ENCODE peak calls at places on chromosomes 7 and 10, in four cellular contexts. One of them, this sample, is unnamed.

GRCh38 chr10:98074315-98074911 is 44.0 kb upstream of the CRTAC1 start:
- DNase-seq in mesendoderm: peak; percentile 13
- DNase-seq in iris pigment epithelial cell: peak; percentile 17
- DNase-seq in endothelial cell: peak; percentile 46
- DNase-seq in this sample: peak; percentile 77

GRCh38 chr7:155896531-155897263 is 84.4 kb upstream of the SHH start:
- DNase-seq in mesendoderm: no peak
- DNase-seq in endothelial cell: no peak
- DNase-seq in iris pigment epithelial cell: no peak
- DNase-seq in this sample: no peak

GRCh38 chr7:138243430-138243829 is 167.2 kb downstream of the AKR1D1 start:
- DNase-seq in mesendoderm: peak; percentile 99
- DNase-seq in iris pigment epithelial cell: peak; percentile 34
- DNase-seq in endothelial cell: peak; percentile 5
- DNase-seq in this sample: peak; percentile 14

GRCh38 chr7:133936074-133936473 is 191.1 kb upstream of the LRGUK start:
- DNase-seq in mesendoderm: no peak
- DNase-seq in endothelial cell: no peak
- DNase-seq in iris pigment epithelial cell: peak; percentile 68
- DNase-seq in this sample: peak; percentile 7

GRCh38 chr10:44874176-44874575 is 37.0 kb upstream of the TMEM72 start:
- DNase-seq in mesendoderm: no peak
- DNase-seq in endothelial cell: no peak
- DNase-seq in iris pigment epithelial cell: no peak
- DNase-seq in this sample: no peak

GRCh38 chr7:4725014-4725951 is 43.2 kb downstream of the FOXK1 start:
- DNase-seq in endothelial cell: no peak
- DNase-seq in mesendoderm: peak; percentile 49
- DNase-seq in iris pigment epithelial cell: peak; percentile 94
- DNase-seq in this sample: peak; percentile 78

GRCh38 chr10:44913312-44914079 is 2.4 kb downstream of the TMEM72 start:
- DNase-seq in mesendoderm: no peak
- DNase-seq in iris pigment epithelial cell: peak; percentile 36
- DNase-seq in endothelial cell: no peak
- DNase-seq in this sample: peak; percentile 87

GRCh38 chr10:35456175-35456574 is 119.9 kb downstream of the CCNY start:
- DNase-seq in mesendoderm: no peak
- DNase-seq in endothelial cell: no peak
- DNase-seq in iris pigment epithelial cell: no peak
- DNase-seq in this sample: no peak

GRCh38 chr10:119368991-119369869 is 161.9 kb downstream of the GRK5 start:
- DNase-seq in mesendoderm: no peak
- DNase-seq in iris pigment epithelial cell: peak; percentile 28
- DNase-seq in endothelial cell: no peak
- DNase-seq in this sample: peak; percentile 69

GRCh38 chr10:96840841-96841518 is 8.9 kb downstream of the LCOR start:
- DNase-seq in iris pigment epithelial cell: peak; percentile 74
- DNase-seq in mesendoderm: peak; percentile 77
- DNase-seq in endothelial cell: no peak
- DNase-seq in this sample: no peak

GRCh38 chr7:91342402-91342801 is 78.2 kb downstream of the FZD1 start:
- DNase-seq in iris pigment epithelial cell: no peak
- DNase-seq in endothelial cell: no peak
- DNase-seq in mesendoderm: no peak
- DNase-seq in this sample: peak; percentile 44

GRCh38 chr10:126387931-126388911 is at the start of gene ADAM12:
- DNase-seq in endothelial cell: peak; percentile 43
- DNase-seq in iris pigment epithelial cell: peak; percentile 62
- DNase-seq in mesendoderm: peak; percentile 30
- DNase-seq in this sample: peak; percentile 65

GRCh38 chr7:148173296-148173695 is 417.3 kb upstream of the C7orf33 start:
- DNase-seq in mesendoderm: no peak
- DNase-seq in endothelial cell: no peak
- DNase-seq in iris pigment epithelial cell: no peak
- DNase-seq in this sample: no peak

GRCh38 chr10:49484501-49485230 is 54.3 kb downstream of the ERCC6 start:
- DNase-seq in endothelial cell: no peak
- DNase-seq in mesendoderm: no peak
- DNase-seq in iris pigment epithelial cell: peak; percentile 79
- DNase-seq in this sample: no peak

GRCh38 chr7:22718200-22718711 is 8.7 kb upstream of the IL6 start:
- DNase-seq in iris pigment epithelial cell: peak; percentile 94
- DNase-seq in endothelial cell: no peak
- DNase-seq in mesendoderm: no peak
- DNase-seq in this sample: peak; percentile 20

GRCh38 chr7:73707045-73707631 is 12.3 kb downstream of the STX1A start:
- DNase-seq in iris pigment epithelial cell: no peak
- DNase-seq in endothelial cell: no peak
- DNase-seq in mesendoderm: no peak
- DNase-seq in this sample: no peak

GRCh38 chr10:129676014-129676413 is 209.0 kb downstream of the MGMT start:
- DNase-seq in iris pigment epithelial cell: no peak
- DNase-seq in endothelial cell: no peak
- DNase-seq in mesendoderm: no peak
- DNase-seq in this sample: no peak